ENCODE peak calls at places on chromosomes 1 and 21, in ten cellular contexts. D is pancreas, J is tibial nerve, M is heart left ventricle, L is brain microvascular endothelial cell, P is cardiac fibroblast, F is tibial artery, U is A549, V is Panc1, B is lung. Z is an unnamed sample.

GRCh38 chr1:119409731-119410130 is 5.2 kb upstream of the HSD3B2 start:
- DNase-seq in D (no peak), V (no peak), B (no peak), L (no peak), J (no peak), M (no peak), U (no peak), P (peak; percentile 29), F (no peak), Z (no peak)

GRCh38 chr1:33516891-33517550 is 44.6 kb downstream of the ZSCAN20 start:
- DNase-seq in U (no peak), L (no peak), J (no peak), M (no peak), D (no peak), P (no peak), B (no peak), F (no peak), V (no peak), Z (no peak)

GRCh38 chr1:179706339-179706941 is 36.7 kb upstream of the FAM163A start:
- DNase-seq in F (no peak), M (peak; percentile 63), B (peak; percentile 36), J (no peak), U (peak; percentile 68), D (peak; percentile 31), P (peak; percentile 83), L (peak; percentile 37), V (no peak), Z (peak; percentile 23)

GRCh38 chr1:20410555-20410954 is 75.5 kb downstream of the CAMK2N1 start:
- DNase-seq in V (no peak), M (no peak), D (no peak), L (no peak), B (no peak), P (no peak), F (no peak), J (no peak), U (no peak), Z (no peak)

GRCh38 chr1:176656257-176656995 is 193.5 kb downstream of the PAPPA2 start:
- DNase-seq in V (no peak), U (no peak), F (peak; percentile 30), D (peak; percentile 56), L (peak; percentile 16), J (no peak), B (no peak), P (peak; percentile 78), M (peak; percentile 47), Z (peak; percentile 90)

GRCh38 chr1:84675106-84675505 is 15.2 kb downstream of the SSX2IP start:
- DNase-seq in L (no peak), J (no peak), B (no peak), U (no peak), D (no peak), F (no peak), P (peak; percentile 13), M (no peak), V (no peak), Z (no peak)

GRCh38 chr1:42931911-42932422 is 26.7 kb downstream of the SLC2A1 start:
- DNase-seq in D (peak; percentile 45), P (peak; percentile 27), F (no peak), J (no peak), L (no peak), U (peak; percentile 42), B (peak; percentile 86), V (no peak), M (peak; percentile 50), Z (no peak)

GRCh38 chr1:14142397-14143095 is 442.6 kb downstream of the PRDM2 start:
- DNase-seq in J (no peak), L (no peak), B (peak; percentile 67), M (no peak), P (peak; percentile 57), D (no peak), U (no peak), F (no peak), V (no peak), Z (no peak)

GRCh38 chr21:31530918-31531705 is 128.4 kb upstream of the SOD1 start:
- DNase-seq in V (no peak), L (no peak), P (no peak), B (no peak), J (no peak), F (no peak), U (no peak), M (no peak), D (peak; percentile 35), Z (no peak)

GRCh38 chr1:9095818-9096217 is 26.4 kb upstream of the SLC2A5 start:
- DNase-seq in M (no peak), B (no peak), V (no peak), U (no peak), L (no peak), J (no peak), F (no peak), P (no peak), D (no peak), Z (no peak)

GRCh38 chr1:31931241-31932225 is 6.6 kb downstream of the PTP4A2 start:
- DNase-seq in D (no peak), F (no peak), V (no peak), B (no peak), P (peak; percentile 52), J (no peak), U (no peak), M (no peak), L (no peak), Z (no peak)

GRCh38 chr1:1430114-1430982 is 5.1 kb upstream of the VWA1 start:
- DNase-seq in J (peak; percentile 69), M (peak; percentile 83), U (peak; percentile 36), L (no peak), D (peak; percentile 87), V (no peak), B (peak; percentile 63), F (peak; percentile 62), P (peak; percentile 91), Z (no peak)

GRCh38 chr1:9929431-9930385 is 13.5 kb downstream of the LZIC start:
- DNase-seq in L (no peak), J (no peak), D (no peak), B (no peak), V (no peak), M (no peak), U (no peak), P (peak; percentile 47), F (no peak), Z (no peak)

GRCh38 chr21:29413683-29414082 is 115.0 kb downstream of the BACH1 start:
- DNase-seq in V (no peak), U (no peak), B (no peak), P (no peak), J (no peak), M (no peak), L (no peak), F (no peak), D (no peak), Z (no peak)

GRCh38 chr1:45044916-45045315 is 32.9 kb downstream of the UROD start:
- DNase-seq in L (no peak), B (no peak), M (no peak), V (no peak), F (no peak), P (no peak), J (no peak), D (no peak), U (no peak), Z (no peak)

GRCh38 chr1:226568077-226568831 is 19.7 kb downstream of the STUM start:
- DNase-seq in V (no peak), U (peak; percentile 19), J (no peak), B (no peak), P (peak; percentile 60), M (no peak), D (no peak), L (no peak), F (no peak), Z (no peak)

GRCh38 chr21:46180079-46180722 is 4.1 kb downstream of the SPATC1L start:
- DNase-seq in P (no peak), J (no peak), M (no peak), U (no peak), B (no peak), F (no peak), D (no peak), L (no peak), V (no peak), Z (no peak)

GRCh38 chr1:59007820-59008598 is 224.2 kb upstream of the JUN start:
- DNase-seq in B (no peak), L (no peak), J (no peak), P (no peak), V (no peak), U (no peak), M (no peak), F (no peak), D (no peak), Z (no peak)

GRCh38 chr1:201791775-201792166 is 37.2 kb upstream of the IPO9 start:
- DNase-seq in L (peak; percentile 70), F (peak; percentile 46), B (no peak), D (no peak), V (no peak), M (peak; percentile 50), U (no peak), P (peak; percentile 83), J (no peak), Z (no peak)

GRCh38 chr21:44267655-44268142 is 6.0 kb upstream of the DNMT3L start:
- DNase-seq in B (no peak), U (no peak), V (no peak), L (no peak), D (no peak), M (no peak), J (no peak), F (no peak), P (no peak), Z (no peak)
- TF ChIP-seq CTCF in B (no peak), U (no peak), V (no peak), L (no peak), D (no peak), M (peak; percentile 19), J (no peak), F (no peak), P (peak; percentile 8), Z (no peak)

GRCh38 chr1:207805841-207806421 is 54.1 kb downstream of the CD46 start:
- DNase-seq in F (peak; percentile 91), B (peak; percentile 76), V (no peak), D (peak; percentile 77), M (peak; percentile 79), L (peak; percentile 97), U (peak; percentile 88), J (peak; percentile 58), P (peak; percentile 97), Z (peak; percentile 96)
- H3K4me3 ChIP-seq in F (no peak overlapping the region), B (no peak overlapping the region), V (no peak overlapping the region), D (no peak overlapping the region), M (no peak overlapping the region), L (no peak overlapping the region), U (no peak overlapping the region), J (no peak overlapping the region), P (no peak overlapping the region), Z (no peak overlapping the region)

GRCh38 chr1:185652348-185652747 is 81.8 kb upstream of the HMCN1 start:
- DNase-seq in D (no peak), L (no peak), V (no peak), B (no peak), J (no peak), P (no peak), F (no peak), U (peak; percentile 53), M (no peak), Z (no peak)
- TF ChIP-seq CTCF in D (no peak), L (peak; percentile 40), V (peak; percentile 40), B (no peak), J (no peak), P (peak; percentile 21), F (no peak), U (peak; percentile 21), M (no peak), Z (peak; percentile 13)

DNA sequence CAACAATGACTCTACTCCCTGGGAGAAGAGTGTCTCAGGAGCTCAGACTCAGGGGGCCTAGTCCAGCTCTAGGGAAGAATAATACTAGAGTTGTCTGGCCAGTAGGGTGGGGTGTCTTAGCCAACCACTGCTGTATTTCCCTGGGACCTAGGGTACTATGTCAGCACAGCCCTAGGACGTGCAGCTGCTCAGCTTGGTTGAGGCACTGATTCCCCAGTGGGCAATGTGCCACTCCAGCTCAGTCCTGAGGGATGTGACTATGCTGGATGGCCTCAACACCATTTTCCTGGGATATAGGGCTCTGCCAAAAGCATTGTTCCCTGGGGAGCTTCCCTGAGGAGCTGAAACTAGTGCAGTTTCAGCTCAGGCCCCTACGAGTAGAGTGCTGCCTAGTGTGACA is 47.4 kb downstream of the TNN start:
- DNase-seq in D (no peak), B (no peak), P (no peak), V (no peak), F (no peak), L (no peak), M (no peak), J (no peak), U (no peak), Z (no peak)
- H3K4me3 ChIP-seq in D (no peak overlapping the region), B (no peak overlapping the region), P (no peak overlapping the region), V (no peak overlapping the region), F (no peak overlapping the region), L (no peak overlapping the region), M (no peak overlapping the region), J (no peak overlapping the region), U (no peak overlapping the region), Z (no peak overlapping the region)